ENCODE peak calls at places on chromosomes 16 and 17, in ten cellular contexts. One of them, this sample, is unnamed.

GRCh38 chr16:1218930-1219611 is 6.0 kb downstream of the TPSG1 start:
- DNase-seq in left ventricle myocardium inferior: no peak
- DNase-seq in cardiac muscle cell: no peak
- DNase-seq in nephron progenitor cell: no peak
- DNase-seq in brain microvascular endothelial cell: no peak
- DNase-seq in NCI-H460: no peak
- DNase-seq in stimulated activated effector memory CD8-positive, alpha-beta T cell treated with anti-CD3 and anti-CD28 coated beads, Interleukin-12 subunit alpha, Interleukin-12 subunit beta, amount 100 ng/mL, for 72 hours: no peak
- DNase-seq in AML-193: no peak
- DNase-seq in iris pigment epithelial cell: no peak
- DNase-seq in activated T-cell treated with anti-CD3 and anti-CD28 coated beads for 1 hour: no peak
- DNase-seq in this sample: no peak

GRCh38 chr17:81821603-81822311 is 11.3 kb downstream of the MCRIP1 start:
- DNase-seq in left ventricle myocardium inferior: peak
- DNase-seq in cardiac muscle cell: peak
- DNase-seq in nephron progenitor cell: peak
- DNase-seq in brain microvascular endothelial cell: peak
- DNase-seq in NCI-H460: peak
- DNase-seq in stimulated activated effector memory CD8-positive, alpha-beta T cell treated with anti-CD3 and anti-CD28 coated beads, Interleukin-12 subunit alpha, Interleukin-12 subunit beta, amount 100 ng/mL, for 72 hours: no peak
- DNase-seq in AML-193: no peak
- DNase-seq in iris pigment epithelial cell: peak
- DNase-seq in activated T-cell treated with anti-CD3 and anti-CD28 coated beads for 1 hour: no peak
- DNase-seq in this sample: no peak

GRCh38 chr17:73820686-73821448 is 176.6 kb upstream of the SDK2 start:
- DNase-seq in left ventricle myocardium inferior: no peak
- DNase-seq in cardiac muscle cell: peak
- DNase-seq in nephron progenitor cell: peak
- DNase-seq in brain microvascular endothelial cell: no peak
- DNase-seq in NCI-H460: no peak
- DNase-seq in stimulated activated effector memory CD8-positive, alpha-beta T cell treated with anti-CD3 and anti-CD28 coated beads, Interleukin-12 subunit alpha, Interleukin-12 subunit beta, amount 100 ng/mL, for 72 hours: no peak
- DNase-seq in AML-193: no peak
- DNase-seq in iris pigment epithelial cell: no peak
- DNase-seq in activated T-cell treated with anti-CD3 and anti-CD28 coated beads for 1 hour: no peak
- DNase-seq in this sample: peak

GRCh38 chr17:7887038-7887481 is 1.5 kb upstream of the CHD3 start:
- DNase-seq in left ventricle myocardium inferior: no peak
- DNase-seq in cardiac muscle cell: no peak
- DNase-seq in nephron progenitor cell: no peak
- DNase-seq in brain microvascular endothelial cell: no peak
- DNase-seq in NCI-H460: no peak
- DNase-seq in stimulated activated effector memory CD8-positive, alpha-beta T cell treated with anti-CD3 and anti-CD28 coated beads, Interleukin-12 subunit alpha, Interleukin-12 subunit beta, amount 100 ng/mL, for 72 hours: no peak
- DNase-seq in AML-193: peak
- DNase-seq in iris pigment epithelial cell: no peak
- DNase-seq in activated T-cell treated with anti-CD3 and anti-CD28 coated beads for 1 hour: no peak
- DNase-seq in this sample: no peak

GRCh38 chr17:40561871-40562611 is 3.2 kb downstream of the CCR7 start:
- DNase-seq in left ventricle myocardium inferior: no peak
- DNase-seq in cardiac muscle cell: no peak
- DNase-seq in nephron progenitor cell: no peak
- DNase-seq in brain microvascular endothelial cell: no peak
- DNase-seq in NCI-H460: no peak
- DNase-seq in stimulated activated effector memory CD8-positive, alpha-beta T cell treated with anti-CD3 and anti-CD28 coated beads, Interleukin-12 subunit alpha, Interleukin-12 subunit beta, amount 100 ng/mL, for 72 hours: no peak
- DNase-seq in AML-193: no peak
- DNase-seq in iris pigment epithelial cell: no peak
- DNase-seq in activated T-cell treated with anti-CD3 and anti-CD28 coated beads for 1 hour: no peak
- DNase-seq in this sample: peak

GRCh38 chr16:67951485-67951884 is 7.6 kb upstream of the LCAT start:
- DNase-seq in left ventricle myocardium inferior: peak
- DNase-seq in cardiac muscle cell: no peak
- DNase-seq in nephron progenitor cell: no peak
- DNase-seq in brain microvascular endothelial cell: no peak
- DNase-seq in NCI-H460: no peak
- DNase-seq in stimulated activated effector memory CD8-positive, alpha-beta T cell treated with anti-CD3 and anti-CD28 coated beads, Interleukin-12 subunit alpha, Interleukin-12 subunit beta, amount 100 ng/mL, for 72 hours: no peak
- DNase-seq in AML-193: no peak
- DNase-seq in iris pigment epithelial cell: no peak
- DNase-seq in activated T-cell treated with anti-CD3 and anti-CD28 coated beads for 1 hour: no peak
- DNase-seq in this sample: no peak

GRCh38 chr17:12958786-12959185 is 59.0 kb downstream of the ELAC2 start:
- DNase-seq in left ventricle myocardium inferior: no peak
- DNase-seq in cardiac muscle cell: no peak
- DNase-seq in nephron progenitor cell: no peak
- DNase-seq in brain microvascular endothelial cell: no peak
- DNase-seq in NCI-H460: no peak
- DNase-seq in stimulated activated effector memory CD8-positive, alpha-beta T cell treated with anti-CD3 and anti-CD28 coated beads, Interleukin-12 subunit alpha, Interleukin-12 subunit beta, amount 100 ng/mL, for 72 hours: no peak
- DNase-seq in AML-193: no peak
- DNase-seq in iris pigment epithelial cell: peak
- DNase-seq in activated T-cell treated with anti-CD3 and anti-CD28 coated beads for 1 hour: no peak
- DNase-seq in this sample: no peak

GRCh38 chr17:30950669-30951399 is 20.0 kb upstream of the RNF135 start:
- DNase-seq in left ventricle myocardium inferior: peak
- DNase-seq in cardiac muscle cell: peak
- DNase-seq in nephron progenitor cell: no peak
- DNase-seq in brain microvascular endothelial cell: peak
- DNase-seq in NCI-H460: no peak
- DNase-seq in stimulated activated effector memory CD8-positive, alpha-beta T cell treated with anti-CD3 and anti-CD28 coated beads, Interleukin-12 subunit alpha, Interleukin-12 subunit beta, amount 100 ng/mL, for 72 hours: no peak
- DNase-seq in AML-193: no peak
- DNase-seq in iris pigment epithelial cell: peak
- DNase-seq in activated T-cell treated with anti-CD3 and anti-CD28 coated beads for 1 hour: no peak
- DNase-seq in this sample: no peak